ENCODE peak calls at places on chromosomes 7 and 10, in four cellular contexts. H is CD8-positive, alpha-beta memory T cell; R is GM12865; P is right atrium auricular region. T is an unnamed sample.

GRCh38 chr7:72234086-72234485 is 178.1 kb downstream of the CALN1 start:
- DNase-seq in P (no peak), R (no peak), H (no peak), T (no peak)

GRCh38 chr10:73253226-73253557 is 748 bp upstream of the MRPS16 start:
- DNase-seq in R (peak; percentile 36), P (no peak), H (no peak), T (no peak)

GRCh38 chr10:125117941-125118630 is 42.3 kb downstream of the CTBP2 start:
- DNase-seq in H (no peak), P (no peak), R (no peak), T (no peak)

GRCh38 chr10:18312385-18313145 is 172.3 kb downstream of the CACNB2 start:
- DNase-seq in R (peak; percentile 34), H (no peak), P (no peak), T (no peak)

GRCh38 chr10:120942806-120943413 is 91.7 kb downstream of the WDR11 start:
- DNase-seq in P (peak; percentile 86), R (peak; percentile 78), H (peak; percentile 56), T (peak; percentile 47)

GRCh38 chr7:50863053-50863452 is 80.4 kb upstream of the GRB10 start:
- DNase-seq in P (peak; percentile 30), R (no peak), H (no peak), T (no peak)

GRCh38 chr10:92849576-92850090 is 1.3 kb downstream of the EXOC6 start:
- DNase-seq in P (no peak), R (no peak), H (no peak), T (no peak)

GRCh38 chr10:125038637-125039036 is 96.7 kb downstream of the ZRANB1 start:
- DNase-seq in R (peak; percentile 18), H (no peak), P (no peak), T (no peak)

GRCh38 chr7:83077328-83077727 is 85.4 kb downstream of the PCLO start:
- DNase-seq in P (no peak), H (no peak), R (no peak), T (no peak)

GRCh38 chr10:106436123-106436740 is 728.3 kb downstream of the SORCS1 start:
- DNase-seq in H (no peak), R (no peak), P (no peak), T (no peak)

GRCh38 chr7:8365499-8366110 is 67.8 kb upstream of the NXPH1 start:
- DNase-seq in P (no peak), R (peak; percentile 61), H (no peak), T (no peak)

T was measured in activated effector memory CD4-positive, alpha-beta T cell treated with Interleukin-2 at 50 U/mL for 16 hours.